ENCODE peak calls at places on chromosome 3, in four cellular contexts. V is fibroblast of mammary gland, A is IMR-90, C is esophagus squamous epithelium. I is an unnamed sample.

GRCh38 chr3:196617256-196617655 is 22.2 kb upstream of the NRROS start:
- DNase-seq in A (no peak), V (no peak), C (no peak), I (no peak)

GRCh38 chr3:194985031-194985578 is 285.9 kb downstream of the XXYLT1 start:
- DNase-seq in C (peak), A (peak), V (peak), I (peak)

GRCh38 chr3:8482960-8483665 is 18.5 kb upstream of the LMCD1 start:
- DNase-seq in V (peak), A (peak), C (no peak), I (peak)

GRCh38 chr3:171286580-171287249 is 173.5 kb downstream of the TNIK start:
- DNase-seq in C (no peak), V (peak), A (no peak), I (peak)

GRCh38 chr3:105427332-105427731 is 60.6 kb downstream of the ALCAM start:
- DNase-seq in V (no peak), A (no peak), C (no peak), I (no peak)

GRCh38 chr3:128232421-128233180 is 79.3 kb downstream of the EEFSEC start:
- DNase-seq in V (no peak), C (no peak), A (no peak), I (no peak)

GRCh38 chr3:178386401-178386800 is 149.8 kb upstream of the KCNMB2 start:
- DNase-seq in C (no peak), V (no peak), A (no peak), I (no peak)

GRCh38 chr3:4780545-4780957 is 198.7 kb upstream of the BHLHE40 start:
- DNase-seq in C (no peak), A (no peak), V (no peak), I (no peak)

GRCh38 chr3:180615954-180616353 is 14.0 kb downstream of the TTC14 start:
- DNase-seq in C (no peak), A (no peak), V (peak), I (no peak)

GRCh38 chr3:172129868-172130751 is 90.7 kb downstream of the FNDC3B start:
- DNase-seq in V (peak), C (peak), A (peak), I (no peak)

GRCh38 chr3:169110633-169111032 is 552.9 kb downstream of the MECOM start:
- DNase-seq in A (no peak), V (no peak), C (no peak), I (no peak)

GRCh38 chr3:127286571-127287140 is 1.2 kb downstream of the PRR20G start:
- DNase-seq in A (peak), C (no peak), V (peak), I (no peak)

GRCh38 chr3:197499427-197499826 is 56.3 kb downstream of the BDH1 start:
- DNase-seq in A (peak), V (peak), C (no peak), I (no peak)

GRCh38 chr3:162170581-162170980 is 674.0 kb downstream of the OTOL1 start:
- DNase-seq in A (peak), C (no peak), V (no peak), I (no peak)

GRCh38 chr3:53822331-53822741 is 23.9 kb downstream of the CHDH start:
- DNase-seq in C (no peak), V (no peak), A (no peak), I (no peak)

GRCh38 chr3:118501152-118501551 is 533.5 kb downstream of the IGSF11 start:
- DNase-seq in V (no peak), A (no peak), C (no peak), I (peak)

GRCh38 chr3:118504906-118505305 is 529.7 kb downstream of the IGSF11 start:
- DNase-seq in A (no peak), C (no peak), V (no peak), I (no peak)

GRCh38 chr3:118505784-118506183 is 528.9 kb downstream of the IGSF11 start:
- DNase-seq in A (no peak), V (no peak), C (no peak), I (no peak)
- TF ChIP-seq CTCF in A (no peak), V (no peak), C (no peak), I (no peak)

GRCh38 chr3:65914740-65915366 is 123.9 kb downstream of the MAGI1 start:
- DNase-seq in V (peak), A (no peak), C (no peak), I (no peak)
- TF ChIP-seq CTCF in V (peak), A (peak), C (no peak), I (peak)

DNA sequence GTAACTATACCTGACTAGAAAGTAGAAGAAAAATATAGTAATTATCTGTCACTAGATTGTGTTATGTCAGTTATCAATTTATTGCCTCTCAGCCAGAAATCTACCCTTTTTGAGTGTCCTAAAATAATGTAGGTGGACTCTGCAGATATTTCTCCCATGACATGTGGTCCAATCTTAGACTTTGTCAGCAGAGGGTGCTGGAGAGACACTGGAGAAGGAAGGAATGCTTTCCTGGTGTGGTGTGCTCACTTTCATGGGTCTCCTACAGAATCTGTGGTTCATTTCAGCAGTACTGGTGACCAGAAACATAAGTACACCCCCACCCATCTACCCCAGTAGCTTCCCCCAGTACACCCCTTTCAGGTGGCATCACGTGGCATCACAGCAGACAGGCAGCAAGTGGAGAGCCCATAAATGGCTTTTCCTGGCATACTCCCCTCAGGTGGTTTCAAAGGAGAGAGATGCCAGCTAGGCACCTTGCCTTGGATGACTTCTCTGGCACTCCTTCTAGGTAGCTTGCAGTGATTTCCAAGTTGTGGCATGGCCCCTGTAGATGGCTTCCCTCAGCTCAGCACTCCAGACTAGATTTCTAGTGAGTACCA is 114.7 kb downstream of the GADL1 start:
- DNase-seq in V (peak), C (no peak), A (peak), I (no peak)
- TF ChIP-seq CTCF in V (peak), C (no peak), A (peak), I (peak)

GRCh38 chr3:113129168-113129567 is 82.2 kb upstream of the BOC start:
- DNase-seq in V (peak), C (no peak), A (no peak), I (no peak)

GRCh38 chr3:113128386-113129015 is 82.9 kb upstream of the BOC start:
- DNase-seq in C (no peak), V (peak), A (peak), I (no peak)

GRCh38 chr3:113124256-113124830 is 87.0 kb upstream of the BOC start:
- DNase-seq in A (no peak), V (no peak), C (no peak), I (no peak)
- TF ChIP-seq CTCF in A (no peak), V (no peak), C (no peak), I (no peak)

DNA sequence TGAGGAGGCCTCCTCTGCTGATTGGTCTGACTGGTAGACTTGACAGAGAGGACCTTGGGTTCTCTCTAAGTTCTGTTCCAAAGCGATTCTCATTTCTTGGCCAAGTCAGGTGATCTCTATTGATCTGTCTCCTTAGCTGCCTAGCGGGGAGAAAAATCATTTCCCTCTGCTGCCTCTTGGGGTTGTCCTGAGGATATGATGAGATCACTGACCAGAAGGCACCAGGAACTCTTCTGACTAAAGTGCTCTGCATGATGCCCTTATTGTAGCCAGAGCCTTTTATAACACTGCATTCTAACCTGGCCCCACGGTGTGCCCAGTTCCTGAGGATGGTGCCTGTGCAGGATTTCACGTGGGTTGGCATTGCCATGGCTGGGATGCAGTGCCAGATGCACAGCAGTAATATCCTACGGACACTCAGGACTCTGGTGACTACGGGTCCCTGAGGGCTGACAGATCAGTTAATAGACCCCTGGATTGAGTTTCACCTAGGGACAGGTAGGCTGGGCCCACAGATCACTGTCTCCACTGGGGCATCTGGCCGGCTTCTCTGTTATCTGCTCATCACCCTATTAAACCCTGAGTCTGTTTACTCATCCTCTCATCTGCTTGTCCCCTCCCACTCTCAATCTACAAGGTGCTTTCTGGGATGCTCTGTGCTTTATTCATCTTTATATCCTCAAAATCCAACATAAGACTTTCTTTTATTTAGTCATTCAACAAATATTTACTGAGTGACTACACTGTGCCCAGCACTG is 3.9 kb upstream of the HEG1 start:
- DNase-seq in A (peak), V (peak), C (no peak), I (peak)
- TF ChIP-seq CTCF in A (no peak), V (peak), C (no peak), I (no peak)

GRCh38 chr3:6088433-6088832 is 772.5 kb upstream of the GRM7 start:
- DNase-seq in A (no peak), V (no peak), C (no peak), I (no peak)
- TF ChIP-seq CTCF in A (no peak), V (no peak), C (no peak), I (peak)

DNA sequence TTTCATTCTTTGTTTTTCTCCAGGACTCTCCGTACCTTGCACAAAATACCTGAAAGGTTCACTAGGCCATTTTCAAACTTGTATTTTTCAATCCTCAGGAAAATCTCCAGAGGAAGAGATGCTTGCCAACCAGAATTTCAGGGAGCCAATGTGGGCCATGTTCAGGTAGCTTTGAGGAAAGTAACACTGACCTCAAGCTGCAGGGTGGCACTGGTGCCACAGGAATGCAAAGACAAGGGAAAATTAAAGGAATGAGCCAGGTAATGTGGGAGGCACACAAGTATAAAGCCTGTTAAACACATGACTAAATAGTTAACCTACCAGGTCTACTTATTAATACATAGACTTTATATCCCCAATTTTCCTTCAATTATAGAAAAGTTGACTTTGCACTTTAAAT is 51.9 kb upstream of the GAP43 start:
- DNase-seq in C (no peak), V (no peak), A (no peak), I (no peak)
- TF ChIP-seq CTCF in C (no peak), V (no peak), A (no peak), I (no peak)